ENCODE peak calls at places on chromosomes 11 and 22, in eight cellular contexts. V, D, T, O, I, B, G and C are unnamed samples.

GRCh38 chr22:19853879-19854777 is 546 bp downstream of the GNB1L start:
- DNase-seq in B (no peak), T (no peak), D (peak), V (peak), G (no peak), I (peak), O (peak), C (no peak)

GRCh38 chr11:68954970-68955958 is 25.5 kb downstream of the MRGPRD start:
- DNase-seq in V (peak), D (peak), B (no peak), I (peak), G (peak), O (no peak), T (peak), C (no peak)

GRCh38 chr22:49671331-49672012 is 156.2 kb downstream of the BRD1 start:
- DNase-seq in B (no peak), D (no peak), G (no peak), T (no peak), O (no peak), I (no peak), V (no peak), C (no peak)

GRCh38 chr22:38963872-38964271 is 6.5 kb downstream of the APOBEC3A start:
- DNase-seq in B (no peak), D (no peak), I (no peak), V (no peak), G (no peak), O (no peak), T (no peak), C (no peak)

GRCh38 chr11:109421981-109422590 is at the start of gene C11orf87:
- DNase-seq in I (no peak), O (no peak), B (no peak), V (no peak), T (no peak), D (peak), G (no peak), C (no peak)

GRCh38 chr11:74678591-74679512 is 52.4 kb downstream of the CHRDL2 start:
- DNase-seq in B (no peak), D (no peak), I (no peak), G (peak), V (peak), T (no peak), O (no peak), C (no peak)

GRCh38 chr11:45485070-45485716 is 180.2 kb downstream of the CHST1 start:
- DNase-seq in O (no peak), V (no peak), G (no peak), I (no peak), T (no peak), B (no peak), D (no peak), C (no peak)

GRCh38 chr11:14304601-14305000 is 54.4 kb downstream of the RRAS2 start:
- DNase-seq in G (no peak), D (no peak), B (no peak), T (no peak), O (no peak), V (no peak), I (no peak), C (no peak)

GRCh38 chr11:27722117-27722844 is 22.0 kb upstream of the BDNF start:
- DNase-seq in B (no peak), T (peak), O (no peak), V (peak), D (peak), G (no peak), I (no peak), C (no peak)

GRCh38 chr11:9664276-9665171 is 647 bp downstream of the SWAP70 start:
- DNase-seq in B (no peak), T (no peak), V (peak), D (peak), I (peak), O (peak), G (peak), C (no peak)

GRCh38 chr11:86460461-86461404 is 86.0 kb downstream of the CCDC81 start:
- DNase-seq in I (no peak), O (no peak), V (peak), B (no peak), D (peak), G (no peak), T (no peak), C (no peak)

GRCh38 chr11:106031210-106031845 is 9.3 kb upstream of the MSANTD4 start:
- DNase-seq in G (no peak), D (no peak), I (no peak), O (no peak), B (no peak), V (peak), T (no peak), C (no peak)

GRCh38 chr11:61042961-61043540 is 59.2 kb upstream of the CD5 start:
- DNase-seq in V (no peak), O (no peak), B (no peak), I (no peak), T (no peak), D (no peak), G (no peak), C (no peak)

GRCh38 chr11:102807921-102808320 is 10.0 kb upstream of the MMP1 start:
- DNase-seq in B (no peak), G (no peak), V (no peak), O (peak), D (peak), I (no peak), T (no peak), C (no peak)

GRCh38 chr22:49390954-49391353 is 436.7 kb downstream of the BRD1 start:
- DNase-seq in T (no peak), G (no peak), B (no peak), D (no peak), I (no peak), V (no peak), O (no peak), C (no peak)

GRCh38 chr22:27517361-27517760 is 284.2 kb downstream of the MN1 start:
- DNase-seq in V (no peak), I (no peak), B (no peak), O (no peak), G (no peak), D (no peak), T (no peak), C (no peak)

GRCh38 chr11:123719452-123719851 is 22.0 kb downstream of the ZNF202 start:
- DNase-seq in O (no peak), I (no peak), B (no peak), T (no peak), G (no peak), D (peak), V (peak), C (no peak)

GRCh38 chr11:45110562-45110961 is 35.9 kb upstream of the PRDM11 start:
- DNase-seq in O (peak), I (no peak), T (peak), V (peak), B (no peak), G (peak), D (peak), C (no peak)

GRCh38 chr11:11724994-11725393 is 103.2 kb upstream of the GALNT18 start:
- DNase-seq in V (no peak), D (no peak), T (no peak), B (no peak), O (no peak), I (no peak), G (no peak), C (no peak)

GRCh38 chr22:45977003-45977395 is at the start of gene WNT7B:
- DNase-seq in V (no peak), B (no peak), D (no peak), O (no peak), T (no peak), I (no peak), G (no peak), C (no peak)

GRCh38 chr11:66478823-66479740 is 1.2 kb upstream of the DPP3 start:
- DNase-seq in B (no peak), I (peak), V (peak), G (peak), T (no peak), D (no peak), O (peak), C (no peak)

GRCh38 chr11:4700436-4700820 is 2.8 kb upstream of the OR51E2 start:
- DNase-seq in G (no peak), O (no peak), D (no peak), B (no peak), I (no peak), V (no peak), T (no peak), C (no peak)

GRCh38 chr11:64035081-64035524 is 628 bp upstream of the FLRT1 start:
- DNase-seq in T (no peak), I (no peak), V (no peak), D (no peak), G (no peak), B (no peak), O (no peak), C (no peak)

GRCh38 chr11:96256213-96256580 is 86.8 kb downstream of the MAML2 start:
- DNase-seq in G (no peak), D (no peak), T (no peak), V (no peak), O (no peak), B (no peak), I (no peak), C (no peak)
- H3K4me3 ChIP-seq in G (no peak), D (no peak), T (no peak), V (no peak), O (no peak), B (no peak), I (no peak), C (no peak)

GRCh38 chr11:124751741-124752470 is at the start of gene VSIG2:
- DNase-seq in B (no peak), T (no peak), I (no peak), D (no peak), V (no peak), O (no peak), G (no peak), C (no peak)

GRCh38 chr11:124754309-124754708 is 2.3 kb upstream of the VSIG2 start:
- DNase-seq in D (no peak), O (no peak), T (no peak), G (no peak), V (no peak), I (no peak), B (no peak), C (no peak)

GRCh38 chr11:124753624-124754023 is 1.6 kb upstream of the VSIG2 start:
- DNase-seq in O (no peak), G (no peak), V (no peak), D (no peak), T (no peak), I (no peak), B (no peak), C (no peak)

GRCh38 chr11:124752471-124753100 is 531 bp upstream of the VSIG2 start:
- DNase-seq in O (no peak), V (no peak), D (no peak), T (no peak), G (no peak), I (no peak), B (no peak), C (no peak)

GRCh38 chr11:124753207-124753606 is 1.2 kb upstream of the VSIG2 start:
- DNase-seq in O (no peak), G (no peak), D (no peak), I (no peak), T (no peak), B (no peak), V (no peak), C (no peak)
- H3K4me3 ChIP-seq in O (no peak), G (no peak), D (no peak), I (no peak), T (no peak), B (no peak), V (no peak), C (no peak)

GRCh38 chr11:2168286-2169000 is 3.2 kb downstream of the TH start:
- DNase-seq in G (no peak), I (no peak), O (no peak), T (no peak), D (no peak), B (no peak), V (no peak), C (no peak)

GRCh38 chr11:2164861-2165555 is 4.0 kb upstream of the INS start:
- DNase-seq in T (no peak), D (no peak), O (no peak), I (no peak), G (no peak), B (no peak), V (no peak), C (no peak)

GRCh38 chr11:2165571-2165970 is 4.6 kb upstream of the INS start:
- DNase-seq in T (no peak), D (no peak), B (no peak), O (no peak), I (no peak), V (no peak), G (no peak), C (no peak)

GRCh38 chr11:2167141-2168045 is 4.2 kb downstream of the TH start:
- DNase-seq in T (no peak), I (no peak), G (no peak), V (no peak), B (no peak), O (no peak), D (no peak), C (no peak)

GRCh38 chr11:2166091-2166851 is 5.3 kb upstream of the INS start:
- DNase-seq in G (peak), V (no peak), T (no peak), D (no peak), B (no peak), I (no peak), O (peak), C (no peak)
- H3K4me3 ChIP-seq in G (peak), V (no peak), T (no peak), D (no peak), B (no peak), I (no peak), O (no peak), C (no peak)

GRCh38 chr11:130449996-130450419 is 1.6 kb downstream of the ADAMTS15 start:
- DNase-seq in O (no peak), I (peak), T (no peak), V (peak), B (no peak), G (peak), D (peak), C (no peak)
- H3K4me3 ChIP-seq in O (no peak), I (peak), T (no peak), V (peak), B (no peak), G (peak), D (peak), C (peak)

DNA sequence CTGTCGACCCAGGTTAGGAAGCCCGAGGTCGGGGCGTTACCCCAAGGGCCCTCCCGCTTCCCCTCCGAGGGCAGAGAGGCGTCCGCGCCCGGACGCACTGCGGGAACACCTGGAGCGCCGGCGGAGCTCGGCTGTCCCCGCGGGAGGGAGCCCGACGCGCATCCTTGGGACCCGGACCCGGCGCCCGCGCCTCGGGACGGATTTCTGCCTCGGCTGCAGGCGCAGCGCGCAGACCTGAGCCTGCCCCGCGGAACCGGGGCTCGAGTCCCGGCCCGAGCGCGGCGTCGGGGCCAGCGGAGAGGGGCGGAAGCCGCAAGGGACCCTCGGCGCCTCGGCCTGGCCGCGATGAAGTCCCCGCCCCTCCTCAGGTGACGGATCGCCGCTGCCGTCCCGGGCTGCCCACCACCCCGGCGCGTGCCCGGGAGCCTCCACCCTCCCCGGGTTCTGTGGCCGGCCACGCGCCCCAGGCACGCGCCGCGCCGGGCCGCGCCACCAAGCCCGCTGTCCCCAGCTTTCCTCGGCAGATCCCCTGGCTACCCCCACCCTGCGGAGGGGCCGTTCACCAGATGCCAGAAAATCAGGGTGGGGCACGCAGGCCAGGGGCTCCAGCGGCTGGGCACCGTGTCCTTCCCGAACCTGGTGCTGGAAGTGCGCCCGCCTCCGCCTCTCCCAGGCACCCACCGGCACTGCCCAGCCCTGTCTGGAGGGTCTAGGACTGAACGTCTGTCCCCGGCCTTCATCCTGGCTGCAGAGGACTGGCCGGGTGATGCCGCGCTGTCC is 407 bp downstream of the GLB1L3 start:
- DNase-seq in G (no peak), T (no peak), O (no peak), B (no peak), V (no peak), D (no peak), I (no peak), C (no peak)
- H3K4me3 ChIP-seq in G (peak), T (peak), O (no peak), B (peak), V (no peak), D (peak), I (peak), C (peak)

GRCh38 chr22:35426801-35427140 is 26.8 kb downstream of the MCM5 start:
- DNase-seq in V (no peak), G (no peak), I (no peak), T (no peak), D (no peak), O (no peak), B (no peak), C (no peak)

GRCh38 chr22:35424761-35425160 is 24.8 kb downstream of the MCM5 start:
- DNase-seq in V (no peak), G (no peak), T (no peak), D (no peak), B (no peak), I (no peak), O (no peak), C (no peak)

GRCh38 chr22:35425546-35425945 is 25.6 kb downstream of the MCM5 start:
- DNase-seq in T (no peak), G (no peak), O (no peak), V (no peak), I (no peak), B (no peak), D (no peak), C (no peak)

GRCh38 chr22:35424081-35424480 is 24.1 kb downstream of the MCM5 start:
- DNase-seq in I (no peak), D (no peak), T (no peak), G (no peak), B (no peak), O (no peak), V (no peak), C (no peak)

GRCh38 chr22:35425971-35426800 is 26.2 kb downstream of the MCM5 start:
- DNase-seq in T (no peak), D (no peak), G (no peak), I (no peak), B (no peak), O (no peak), V (no peak), C (peak)
- H3K4me3 ChIP-seq in T (no peak), D (no peak), G (no peak), I (no peak), B (no peak), O (no peak), V (no peak), C (no peak)

GRCh38 chr22:47155131-47155885 is 392.9 kb downstream of the TBC1D22A start:
- DNase-seq in D (no peak), V (no peak), B (no peak), O (no peak), I (no peak), G (no peak), T (no peak), C (no peak)

GRCh38 chr22:47152236-47152635 is 389.8 kb downstream of the TBC1D22A start:
- DNase-seq in V (no peak), T (no peak), G (no peak), I (no peak), O (no peak), B (no peak), D (no peak), C (no peak)

GRCh38 chr22:47154621-47155081 is 392.2 kb downstream of the TBC1D22A start:
- DNase-seq in V (peak), B (no peak), O (no peak), D (peak), I (no peak), T (no peak), G (peak), C (peak)

GRCh38 chr22:47152938-47153337 is 390.5 kb downstream of the TBC1D22A start:
- DNase-seq in I (no peak), D (no peak), B (no peak), O (no peak), T (no peak), V (peak), G (no peak), C (no peak)

GRCh38 chr22:47153854-47154542 is 391.5 kb downstream of the TBC1D22A start:
- DNase-seq in B (no peak), D (no peak), T (no peak), O (no peak), V (no peak), G (peak), I (no peak), C (no peak)
- H3K4me3 ChIP-seq in B (no peak), D (no peak), T (no peak), O (no peak), V (no peak), G (peak), I (peak), C (no peak)